ENCODE peak calls at places on chromosomes 13 and 19, in four cellular contexts. F is fibroblast of lung, B is sigmoid colon, W is tibial artery. I is an unnamed sample.

GRCh38 chr13:59178344-59178743 is 985.4 kb downstream of the DIAPH3 start:
- DNase-seq in W (no peak), B (no peak), F (no peak), I (no peak)

GRCh38 chr13:99996177-99996705 is 14.7 kb downstream of the ZIC2 start:
- DNase-seq in W (no peak), B (no peak), F (no peak), I (no peak)

GRCh38 chr13:32476021-32476731 is 48.2 kb upstream of the N4BP2L1 start:
- DNase-seq in B (no peak), W (no peak), F (no peak), I (no peak)

GRCh38 chr13:113968463-113969310 is 5.2 kb downstream of the C13orf46 start:
- DNase-seq in W (no peak), B (peak; percentile 40), F (no peak), I (peak; percentile 34)

GRCh38 chr13:43744630-43745029 is 42.1 kb downstream of the ENOX1 start:
- DNase-seq in F (no peak), B (no peak), W (no peak), I (no peak)

GRCh38 chr13:61146158-61146557 is 269.5 kb downstream of the PCDH20 start:
- DNase-seq in F (no peak), B (no peak), W (no peak), I (no peak)

GRCh38 chr19:29680447-29680846 is 15.2 kb downstream of the PLEKHF1 start:
- DNase-seq in B (no peak), F (no peak), W (no peak), I (no peak)

GRCh38 chr13:108227651-108228272 is 9.6 kb downstream of the ABHD13 start:
- DNase-seq in W (no peak), F (peak; percentile 18), B (no peak), I (no peak)

GRCh38 chr19:15075801-15076200 is 6.2 kb upstream of the OR1I1 start:
- DNase-seq in F (no peak), B (no peak), W (no peak), I (no peak)

GRCh38 chr19:7516281-7516862 is 469 bp downstream of the ZNF358 start:
- DNase-seq in B (peak; percentile 69), F (no peak), W (peak; percentile 66), I (no peak)

GRCh38 chr13:93244141-93244917 is 17.7 kb downstream of the GPC6 start:
- DNase-seq in W (peak; percentile 67), F (peak; percentile 78), B (no peak), I (no peak)

GRCh38 chr13:49865174-49865573 is 71.0 kb downstream of the SPRYD7 start:
- DNase-seq in B (no peak), W (no peak), F (no peak), I (no peak)

GRCh38 chr13:49874430-49874829 is 61.7 kb downstream of the SPRYD7 start:
- DNase-seq in B (no peak), F (no peak), W (no peak), I (no peak)

GRCh38 chr13:49867834-49868233 is 68.3 kb downstream of the SPRYD7 start:
- DNase-seq in W (no peak), F (no peak), B (no peak), I (no peak)

DNA sequence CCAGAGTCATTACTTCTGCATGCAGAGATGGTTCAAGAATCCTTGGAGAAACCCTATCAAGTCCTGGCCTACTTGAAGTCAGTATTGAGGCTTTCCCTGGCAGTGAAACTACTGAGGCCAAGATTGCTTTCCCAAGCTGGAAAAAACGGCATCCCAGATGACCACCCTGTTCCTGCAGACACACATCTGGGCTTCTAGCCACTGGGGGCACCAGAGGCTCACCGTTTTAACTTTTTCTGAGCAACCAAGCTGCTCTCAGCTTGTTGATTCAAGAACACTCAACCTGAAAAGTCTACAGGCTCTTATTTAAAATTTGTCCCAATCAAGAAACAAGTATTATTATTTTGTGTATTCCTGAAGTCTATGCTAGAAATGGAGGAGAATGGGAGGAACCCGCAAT is 66.6 kb downstream of the SPRYD7 start:
- DNase-seq in W (no peak), B (no peak), F (peak; percentile 20), I (no peak)
- TF ChIP-seq CTCF in W (no peak), B (no peak), F (peak; percentile 31), I (peak; percentile 13)

DNA sequence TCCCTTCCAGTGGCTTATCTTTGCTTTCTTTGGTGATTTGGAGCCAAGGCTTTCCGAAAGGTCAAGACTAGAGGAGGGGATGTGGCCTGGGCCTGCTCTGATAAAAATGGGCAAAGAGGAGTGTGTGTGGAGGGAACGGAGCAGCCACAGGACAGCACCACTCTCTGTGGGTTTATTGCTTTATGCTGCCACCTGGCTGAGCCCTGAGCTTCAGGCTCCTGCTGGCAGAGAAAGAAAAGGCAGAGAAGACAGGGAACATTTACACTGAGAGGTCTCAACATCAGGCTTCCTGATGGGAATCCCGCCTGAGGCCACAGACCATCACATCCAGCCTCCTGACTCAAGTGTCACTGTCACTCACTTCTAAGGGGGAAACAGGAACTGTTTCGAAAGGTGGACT is 9.2 kb upstream of the GSX1 start:
- DNase-seq in B (no peak), F (peak; percentile 3), W (no peak), I (no peak)
- TF ChIP-seq CTCF in B (no peak), F (peak; percentile 31), W (no peak), I (peak; percentile 35)

GRCh38 chr13:31090921-31091624 is 70.6 kb downstream of the HSPH1 start:
- DNase-seq in B (no peak), W (no peak), F (peak; percentile 23), I (no peak)

GRCh38 chr13:31090096-31090495 is 71.6 kb downstream of the HSPH1 start:
- DNase-seq in F (no peak), B (no peak), W (no peak), I (no peak)

GRCh38 chr13:31093145-31093885 is 68.4 kb downstream of the HSPH1 start:
- DNase-seq in F (no peak), B (no peak), W (no peak), I (no peak)

GRCh38 chr13:31094331-31095015 is 67.2 kb downstream of the HSPH1 start:
- DNase-seq in B (no peak), W (no peak), F (no peak), I (no peak)

GRCh38 chr13:31092631-31093030 is 69.1 kb downstream of the HSPH1 start:
- DNase-seq in W (no peak), F (no peak), B (no peak), I (no peak)
- TF ChIP-seq CTCF in W (no peak), F (no peak), B (no peak), I (no peak)

GRCh38 chr19:35848486-35848885 is 3.8 kb downstream of the NPHS1 start:
- DNase-seq in W (no peak), F (no peak), B (no peak), I (no peak)

GRCh38 chr19:35853038-35853756 is 893 bp upstream of the NPHS1 start:
- DNase-seq in F (no peak), W (no peak), B (no peak), I (no peak)

GRCh38 chr19:35852029-35852780 is at the start of gene NPHS1:
- DNase-seq in W (no peak), F (no peak), B (no peak), I (no peak)

GRCh38 chr19:35848919-35849505 is 3.3 kb downstream of the NPHS1 start:
- DNase-seq in W (no peak), F (no peak), B (no peak), I (no peak)

DNA sequence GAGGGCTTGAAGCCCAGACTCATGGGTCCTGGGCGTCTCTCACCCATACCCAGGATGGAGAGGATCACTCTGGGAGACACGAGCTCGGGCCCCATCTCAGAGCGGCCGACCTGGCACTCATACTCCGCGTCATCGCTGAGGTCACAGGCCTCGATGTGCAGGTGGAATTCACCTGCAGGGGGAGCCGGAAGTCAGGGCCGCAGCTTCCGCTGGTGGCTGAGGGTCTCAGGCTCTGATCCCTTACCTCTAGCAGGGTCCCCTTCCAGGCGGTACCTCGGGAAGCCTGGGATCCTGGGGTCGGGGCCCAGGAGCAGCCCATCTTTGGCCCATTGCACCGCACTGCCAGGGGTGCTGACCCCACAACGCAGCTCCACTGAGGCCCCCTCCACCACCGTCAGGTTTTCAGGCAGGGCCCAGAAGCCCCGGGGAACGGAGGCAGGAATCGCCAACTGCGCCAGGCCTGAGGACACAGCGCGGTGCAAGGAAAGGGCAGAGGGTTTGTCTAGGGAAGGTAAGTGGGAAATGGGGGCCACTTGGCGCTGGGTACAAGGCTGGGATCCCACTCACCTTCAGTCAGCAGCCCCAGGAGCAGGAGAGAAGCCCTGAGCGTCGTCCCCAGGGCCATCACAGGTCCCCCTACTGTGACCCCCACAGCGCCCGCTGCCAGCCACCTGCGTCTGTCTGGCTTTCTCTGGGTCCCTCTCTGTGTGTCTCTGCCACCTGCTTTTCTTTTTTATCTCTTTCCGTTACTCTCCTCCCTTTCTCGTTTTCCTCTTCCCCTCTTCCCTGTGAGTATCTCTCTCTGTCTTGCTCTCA is 883 bp downstream of the NPHS1 start:
- DNase-seq in F (no peak), W (no peak), B (no peak), I (no peak)
- TF ChIP-seq CTCF in F (no peak), W (no peak), B (no peak), I (no peak)

DNA sequence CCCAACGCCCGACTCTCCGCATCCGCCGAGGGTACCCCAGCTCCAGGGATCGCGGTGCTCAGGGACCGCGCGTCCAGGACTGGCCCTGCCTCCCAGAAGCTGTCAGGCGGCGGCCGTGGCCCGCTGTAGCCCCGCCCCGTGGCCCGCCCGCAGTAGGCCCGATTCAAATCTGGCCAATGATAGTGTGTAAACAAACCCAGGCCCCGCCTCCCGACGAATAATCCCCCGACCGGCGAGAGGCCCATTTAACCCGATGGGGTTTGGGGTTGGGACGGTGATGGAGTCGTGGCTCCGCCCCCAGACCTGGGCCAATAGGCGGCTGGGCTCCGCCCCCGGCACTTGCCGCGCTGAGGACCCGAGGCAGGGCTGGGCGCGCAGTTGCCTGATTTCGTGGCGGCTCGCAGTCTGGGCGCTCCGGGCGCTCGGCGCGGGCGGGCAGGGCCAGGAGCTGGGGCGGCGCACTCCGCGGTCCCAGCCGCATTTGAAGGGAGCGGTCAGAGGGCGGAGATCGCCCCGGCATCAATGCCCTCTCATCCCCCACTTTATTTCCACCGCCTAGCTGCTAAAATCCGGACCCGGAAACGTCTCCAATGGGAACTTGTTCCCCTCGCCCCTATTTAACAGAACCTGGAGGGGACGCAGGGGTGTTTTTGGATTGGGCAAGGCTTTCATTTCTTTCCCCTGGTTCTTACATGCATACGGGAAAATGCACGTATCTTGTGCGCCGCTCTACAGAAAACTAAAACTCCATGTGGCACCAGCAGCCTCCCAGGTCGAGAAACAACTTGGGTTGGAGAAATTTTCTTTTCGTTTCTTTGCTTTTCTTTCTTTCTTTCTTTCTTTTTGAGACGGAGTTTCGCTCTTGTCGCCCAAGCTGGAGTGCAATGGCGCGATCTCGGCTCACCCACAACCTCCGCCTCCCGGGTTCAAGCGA is 8.4 kb upstream of the BICRA start:
- DNase-seq in B (peak; percentile 100), W (peak; percentile 100), F (peak; percentile 98), I (peak; percentile 99)
- TF ChIP-seq CTCF in B (no peak), W (no peak), F (no peak), I (no peak)

GRCh38 chr19:50198431-50199253 is 4.8 kb upstream of the MYH14 start:
- DNase-seq in B (no peak), F (no peak), W (no peak), I (no peak)
- TF ChIP-seq CTCF in B (no peak), F (no peak), W (no peak), I (no peak)

GRCh38 chr19:2611483-2612464 is 90.7 kb downstream of the GNG7 start:
- DNase-seq in B (peak; percentile 56), F (no peak), W (no peak), I (no peak)
- TF ChIP-seq CTCF in B (no peak), F (peak; percentile 3), W (no peak), I (peak; percentile 47)

GRCh38 chr13:22252281-22252830 is 581.5 kb downstream of the FGF9 start:
- DNase-seq in F (no peak), W (no peak), B (no peak), I (no peak)

GRCh38 chr13:22253107-22253506 is 582.2 kb downstream of the FGF9 start:
- DNase-seq in B (no peak), W (no peak), F (no peak), I (no peak)

GRCh38 chr13:22256111-22256639 is 585.3 kb downstream of the FGF9 start:
- DNase-seq in F (no peak), B (no peak), W (no peak), I (no peak)
- TF ChIP-seq CTCF in F (peak; percentile 13), B (no peak), W (no peak), I (no peak)